ENCODE peak calls at places on chromosomes 6 and 20, in four cellular contexts. J, C, V and L are unnamed samples.

GRCh38 chr20:20414640-20415274 is 46.9 kb downstream of the INSM1 start:
- DNase-seq in J (no peak), C (no peak), V (no peak), L (no peak)

GRCh38 chr6:111722220-111722731 is 116.6 kb upstream of the TRAF3IP2 start:
- DNase-seq in J (peak), C (no peak), V (no peak), L (no peak)

GRCh38 chr6:152184573-152185157 is 377.2 kb downstream of the ESR1 start:
- DNase-seq in J (no peak), C (no peak), V (peak), L (no peak)

GRCh38 chr20:47099749-47100515 is 205.3 kb downstream of the EYA2 start:
- DNase-seq in J (no peak), C (no peak), V (no peak), L (no peak)

GRCh38 chr6:137840252-137840651 is 26.8 kb upstream of the TNFAIP3 start:
- DNase-seq in J (no peak), C (no peak), V (no peak), L (no peak)

GRCh38 chr6:133972388-133972787 is 19.4 kb downstream of the TBPL1 start:
- DNase-seq in J (no peak), C (no peak), V (no peak), L (no peak)

GRCh38 chr6:110816677-110817076 is 1.4 kb upstream of the CDK19 start:
- DNase-seq in J (no peak), C (no peak), V (peak), L (no peak)

GRCh38 chr6:62086047-62086446 is 200.0 kb downstream of the KHDRBS2 start:
- DNase-seq in J (no peak), C (no peak), V (no peak), L (no peak)

GRCh38 chr6:138339024-138339423 is 38.7 kb upstream of the SMIM28 start:
- DNase-seq in J (no peak), C (no peak), V (no peak), L (no peak)

GRCh38 chr6:112372213-112372806 is 25.2 kb downstream of the RFPL4B start:
- DNase-seq in J (peak), C (no peak), V (no peak), L (no peak)

GRCh38 chr20:62707981-62708521 is 585 bp upstream of the NTSR1 start:
- DNase-seq in J (no peak), C (no peak), V (peak), L (peak)